ENCODE peak calls at places on chromosome 1, in nine cellular contexts. One of them, this sample, is unnamed.
A peak's percentile ranks its signal among the peaks of the same experiment; 100 is the strongest.

GRCh38 chr1:35454616-35455015 is 102.6 kb downstream of the KIAA0319L start:
- DNase-seq in NCI-H1092: no peak
- DNase-seq in fibroblast of lung: peak; percentile 59
- DNase-seq in stimulated activated CD8-positive, alpha-beta memory T cell treated with anti-CD3 and anti-CD28 coated beads, Interleukin-4, amount 100 ng/mL, for 4 hours: no peak
- DNase-seq in NCI-H1436: no peak
- DNase-seq in neuronal stem cell: no peak
- DNase-seq in SW480: no peak
- DNase-seq in activated naive CD4-positive, alpha-beta T cell: no peak
- DNase-seq in head of caudate nucleus: no peak
- DNase-seq in this sample: peak; percentile 79

GRCh38 chr1:109111386-109112055 is 2.4 kb upstream of the ELAPOR1 start:
- DNase-seq in stimulated activated CD8-positive, alpha-beta memory T cell treated with anti-CD3 and anti-CD28 coated beads, Interleukin-4, amount 100 ng/mL, for 4 hours: no peak
- DNase-seq in SW480: no peak
- DNase-seq in neuronal stem cell: no peak
- DNase-seq in NCI-H1436: no peak
- DNase-seq in activated naive CD4-positive, alpha-beta T cell: no peak
- DNase-seq in head of caudate nucleus: no peak
- DNase-seq in NCI-H1092: no peak
- DNase-seq in fibroblast of lung: no peak
- DNase-seq in this sample: no peak

GRCh38 chr1:175203570-175203969 is 11.0 kb upstream of the KIAA0040 start:
- DNase-seq in activated naive CD4-positive, alpha-beta T cell: no peak
- DNase-seq in stimulated activated CD8-positive, alpha-beta memory T cell treated with anti-CD3 and anti-CD28 coated beads, Interleukin-4, amount 100 ng/mL, for 4 hours: no peak
- DNase-seq in head of caudate nucleus: no peak
- DNase-seq in SW480: no peak
- DNase-seq in neuronal stem cell: no peak
- DNase-seq in NCI-H1092: no peak
- DNase-seq in fibroblast of lung: no peak
- DNase-seq in NCI-H1436: no peak
- DNase-seq in this sample: no peak

GRCh38 chr1:83860506-83861221 is 138.3 kb downstream of the TTLL7 start:
- DNase-seq in SW480: peak; percentile 29
- DNase-seq in stimulated activated CD8-positive, alpha-beta memory T cell treated with anti-CD3 and anti-CD28 coated beads, Interleukin-4, amount 100 ng/mL, for 4 hours: peak; percentile 37
- DNase-seq in activated naive CD4-positive, alpha-beta T cell: peak; percentile 29
- DNase-seq in fibroblast of lung: peak; percentile 43
- DNase-seq in NCI-H1092: peak; percentile 11
- DNase-seq in NCI-H1436: peak; percentile 20
- DNase-seq in neuronal stem cell: peak; percentile 52
- DNase-seq in head of caudate nucleus: peak; percentile 84
- DNase-seq in this sample: no peak

GRCh38 chr1:156848461-156849150 is 10.3 kb downstream of the INSRR start:
- DNase-seq in SW480: no peak
- DNase-seq in fibroblast of lung: peak; percentile 49
- DNase-seq in head of caudate nucleus: no peak
- DNase-seq in NCI-H1436: no peak
- DNase-seq in NCI-H1092: no peak
- DNase-seq in stimulated activated CD8-positive, alpha-beta memory T cell treated with anti-CD3 and anti-CD28 coated beads, Interleukin-4, amount 100 ng/mL, for 4 hours: no peak
- DNase-seq in activated naive CD4-positive, alpha-beta T cell: no peak
- DNase-seq in neuronal stem cell: no peak
- DNase-seq in this sample: no peak

GRCh38 chr1:12591267-12591938 is 26.6 kb downstream of the DHRS3 start:
- DNase-seq in activated naive CD4-positive, alpha-beta T cell: no peak
- DNase-seq in stimulated activated CD8-positive, alpha-beta memory T cell treated with anti-CD3 and anti-CD28 coated beads, Interleukin-4, amount 100 ng/mL, for 4 hours: no peak
- DNase-seq in NCI-H1092: no peak
- DNase-seq in fibroblast of lung: peak; percentile 60
- DNase-seq in SW480: no peak
- DNase-seq in neuronal stem cell: no peak
- DNase-seq in head of caudate nucleus: no peak
- DNase-seq in NCI-H1436: no peak
- DNase-seq in this sample: no peak

GRCh38 chr1:243638186-243638585 is 211.9 kb downstream of the AKT3 start:
- DNase-seq in head of caudate nucleus: no peak
- DNase-seq in NCI-H1092: no peak
- DNase-seq in SW480: no peak
- DNase-seq in activated naive CD4-positive, alpha-beta T cell: no peak
- DNase-seq in NCI-H1436: no peak
- DNase-seq in stimulated activated CD8-positive, alpha-beta memory T cell treated with anti-CD3 and anti-CD28 coated beads, Interleukin-4, amount 100 ng/mL, for 4 hours: no peak
- DNase-seq in neuronal stem cell: no peak
- DNase-seq in fibroblast of lung: no peak
- DNase-seq in this sample: no peak

GRCh38 chr1:89363638-89364536 is at the start of gene GBP6:
- DNase-seq in NCI-H1436: no peak
- DNase-seq in head of caudate nucleus: no peak
- DNase-seq in stimulated activated CD8-positive, alpha-beta memory T cell treated with anti-CD3 and anti-CD28 coated beads, Interleukin-4, amount 100 ng/mL, for 4 hours: no peak
- DNase-seq in NCI-H1092: no peak
- DNase-seq in activated naive CD4-positive, alpha-beta T cell: no peak
- DNase-seq in SW480: no peak
- DNase-seq in fibroblast of lung: peak; percentile 10
- DNase-seq in neuronal stem cell: no peak
- DNase-seq in this sample: no peak

GRCh38 chr1:119771770-119772169 is 3.1 kb upstream of the HMGCS2 start:
- DNase-seq in NCI-H1092: no peak
- DNase-seq in NCI-H1436: no peak
- DNase-seq in fibroblast of lung: no peak
- DNase-seq in head of caudate nucleus: no peak
- DNase-seq in activated naive CD4-positive, alpha-beta T cell: no peak
- DNase-seq in stimulated activated CD8-positive, alpha-beta memory T cell treated with anti-CD3 and anti-CD28 coated beads, Interleukin-4, amount 100 ng/mL, for 4 hours: no peak
- DNase-seq in SW480: no peak
- DNase-seq in neuronal stem cell: no peak
- DNase-seq in this sample: peak; percentile 47

GRCh38 chr1:32962248-32962896 is 2.2 kb downstream of the RNF19B start:
- DNase-seq in NCI-H1436: no peak
- DNase-seq in head of caudate nucleus: no peak
- DNase-seq in activated naive CD4-positive, alpha-beta T cell: no peak
- DNase-seq in SW480: peak; percentile 67
- DNase-seq in NCI-H1092: no peak
- DNase-seq in fibroblast of lung: no peak
- DNase-seq in stimulated activated CD8-positive, alpha-beta memory T cell treated with anti-CD3 and anti-CD28 coated beads, Interleukin-4, amount 100 ng/mL, for 4 hours: no peak
- DNase-seq in neuronal stem cell: no peak
- DNase-seq in this sample: no peak